ENCODE peak calls at places on chromosomes 3 and 15, in eight cellular contexts. J, D, L, K, X, T, C and B are unnamed samples.

GRCh38 chr3:189586941-189587687 is 44.1 kb upstream of the TP63 start:
- DNase-seq in D (no peak), C (peak), L (no peak), X (no peak), K (no peak), J (no peak), T (no peak), B (no peak)

GRCh38 chr3:156948402-156949210 is 122.5 kb downstream of the LEKR1 start:
- DNase-seq in T (no peak), C (no peak), L (no peak), D (no peak), J (no peak), K (no peak), X (no peak), B (no peak)

GRCh38 chr3:67610458-67610857 is 44.0 kb downstream of the SUCLG2 start:
- DNase-seq in K (no peak), X (no peak), D (peak), T (peak), C (no peak), L (no peak), J (peak), B (no peak)

GRCh38 chr3:136297826-136298225 is 47.7 kb downstream of the PCCB start:
- DNase-seq in K (no peak), C (no peak), L (no peak), T (no peak), D (no peak), J (no peak), X (no peak), B (no peak)

GRCh38 chr3:156379327-156379726 is 175.6 kb downstream of the SSR3 start:
- DNase-seq in L (no peak), J (no peak), X (no peak), K (no peak), T (no peak), D (no peak), C (no peak), B (no peak)

GRCh38 chr3:194885766-194886165 is 200.1 kb downstream of the FAM43A start:
- DNase-seq in C (no peak), L (no peak), X (peak), K (no peak), D (no peak), T (no peak), J (no peak), B (no peak)

GRCh38 chr3:179486806-179487205 is 35.5 kb upstream of the GNB4 start:
- DNase-seq in D (no peak), T (no peak), J (no peak), L (no peak), X (no peak), K (no peak), C (no peak), B (no peak)

GRCh38 chr3:160665784-160666526 is 11.0 kb upstream of the ARL14 start:
- DNase-seq in K (no peak), D (no peak), T (no peak), L (no peak), X (no peak), C (peak), J (peak), B (peak)

GRCh38 chr3:161265916-161266571 is 44.9 kb downstream of the NMD3 start:
- DNase-seq in D (no peak), J (peak), C (no peak), X (no peak), L (no peak), T (no peak), K (no peak), B (no peak)

GRCh38 chr15:100002091-100002620 is 268.9 kb upstream of the LYSMD4 start:
- DNase-seq in K (no peak), C (no peak), J (no peak), X (no peak), L (no peak), T (no peak), D (no peak), B (no peak)

GRCh38 chr15:95120595-95120994 is 889.2 kb downstream of the MCTP2 start:
- DNase-seq in D (no peak), T (no peak), C (no peak), L (no peak), X (no peak), J (no peak), K (no peak), B (peak)

GRCh38 chr3:32835943-32836342 is 18.1 kb downstream of the TRIM71 start:
- DNase-seq in J (no peak), D (no peak), K (peak), L (no peak), C (no peak), T (no peak), X (no peak), B (no peak)

GRCh38 chr3:18124501-18124900 is 300.6 kb downstream of the SATB1 start:
- DNase-seq in J (no peak), K (no peak), T (no peak), D (no peak), C (no peak), L (peak), X (no peak), B (peak)

GRCh38 chr15:85414495-85414894 is 34.1 kb downstream of the AKAP13 start:
- DNase-seq in L (no peak), C (no peak), T (no peak), X (no peak), K (no peak), J (peak), D (no peak), B (peak)

GRCh38 chr3:195080125-195080524 is 190.8 kb downstream of the XXYLT1 start:
- DNase-seq in D (no peak), X (no peak), J (peak), K (no peak), C (no peak), L (no peak), T (no peak), B (peak)

GRCh38 chr3:172355836-172356235 is 92.4 kb downstream of the GHSR start:
- DNase-seq in L (peak), T (no peak), C (no peak), D (no peak), K (no peak), X (no peak), J (peak), B (no peak)

GRCh38 chr3:172356427-172356826 is 91.8 kb downstream of the GHSR start:
- DNase-seq in C (no peak), K (no peak), L (no peak), D (no peak), X (no peak), T (no peak), J (no peak), B (no peak)

GRCh38 chr3:172357850-172358754 is 90.2 kb downstream of the GHSR start:
- DNase-seq in J (no peak), X (no peak), K (no peak), C (no peak), L (no peak), T (no peak), D (no peak), B (peak)

GRCh38 chr3:172362583-172362982 is 85.7 kb downstream of the GHSR start:
- DNase-seq in C (no peak), J (no peak), D (no peak), K (no peak), L (no peak), T (no peak), X (no peak), B (no peak)

GRCh38 chr3:172359231-172359630 is 89.0 kb downstream of the GHSR start:
- DNase-seq in J (no peak), D (no peak), C (no peak), T (no peak), X (no peak), L (no peak), K (no peak), B (no peak)
- TF ChIP-seq CTCF in J (no peak), D (no peak), C (no peak), T (no peak), X (no peak), L (peak), K (no peak), B (no peak)

GRCh38 chr3:66033241-66034138 is 5.2 kb downstream of the MAGI1 start:
- DNase-seq in C (no peak), T (no peak), D (no peak), K (no peak), L (no peak), X (peak), J (no peak), B (no peak)
- TF ChIP-seq MAX in C (no peak), T (no peak), D (no peak), K (no peak), L (no peak), X (no peak), J (no peak), B (no peak)

GRCh38 chr3:45546636-45547201 is 47.8 kb upstream of the LIMD1 start:
- DNase-seq in K (peak), D (no peak), X (peak), C (no peak), T (peak), J (no peak), L (peak), B (peak)
- TF ChIP-seq CTCF in K (peak), D (peak), X (peak), C (peak), T (peak), J (peak), L (peak), B (peak)

GRCh38 chr15:78881681-78882080 is 9.0 kb downstream of the MORF4L1 start:
- DNase-seq in D (no peak), X (no peak), L (no peak), K (no peak), C (no peak), T (no peak), J (no peak), B (no peak)

GRCh38 chr15:78878356-78878755 is 5.7 kb downstream of the MORF4L1 start:
- DNase-seq in C (no peak), L (no peak), J (no peak), X (no peak), T (no peak), K (no peak), D (no peak), B (peak)

GRCh38 chr15:78880828-78881227 is 8.1 kb downstream of the MORF4L1 start:
- DNase-seq in X (no peak), L (no peak), C (no peak), D (no peak), T (no peak), J (no peak), K (no peak), B (no peak)

GRCh38 chr15:78879517-78880241 is 7.0 kb downstream of the MORF4L1 start:
- DNase-seq in T (no peak), D (no peak), K (no peak), C (no peak), X (no peak), J (no peak), L (no peak), B (no peak)

GRCh38 chr15:78880242-78880533 is 7.5 kb downstream of the MORF4L1 start:
- DNase-seq in L (no peak), X (no peak), K (no peak), D (no peak), T (no peak), J (no peak), C (no peak), B (no peak)
- TF ChIP-seq MAX in L (no peak), X (no peak), K (no peak), D (no peak), T (no peak), J (no peak), C (no peak), B (no peak)

GRCh38 chr15:47991376-47991775 is 129.4 kb upstream of the SLC24A5 start:
- DNase-seq in L (no peak), D (no peak), T (no peak), K (no peak), X (no peak), C (no peak), J (no peak), B (no peak)

GRCh38 chr15:47990821-47991220 is 130.0 kb upstream of the SLC24A5 start:
- DNase-seq in T (no peak), D (no peak), C (no peak), X (no peak), K (no peak), L (no peak), J (no peak), B (no peak)

GRCh38 chr15:47988564-47988963 is 132.2 kb upstream of the SLC24A5 start:
- DNase-seq in K (no peak), C (no peak), D (no peak), J (no peak), L (no peak), X (no peak), T (no peak), B (no peak)

GRCh38 chr15:47997170-47997569 is 123.6 kb upstream of the SLC24A5 start:
- DNase-seq in L (no peak), T (no peak), J (no peak), D (no peak), X (no peak), K (no peak), C (no peak), B (no peak)

GRCh38 chr15:47993051-47993450 is 127.7 kb upstream of the SLC24A5 start:
- DNase-seq in K (no peak), D (no peak), T (no peak), X (no peak), L (no peak), C (no peak), J (no peak), B (no peak)
- TF ChIP-seq CTCF in K (no peak), D (no peak), T (no peak), X (no peak), L (no peak), C (no peak), J (no peak), B (no peak)

DNA sequence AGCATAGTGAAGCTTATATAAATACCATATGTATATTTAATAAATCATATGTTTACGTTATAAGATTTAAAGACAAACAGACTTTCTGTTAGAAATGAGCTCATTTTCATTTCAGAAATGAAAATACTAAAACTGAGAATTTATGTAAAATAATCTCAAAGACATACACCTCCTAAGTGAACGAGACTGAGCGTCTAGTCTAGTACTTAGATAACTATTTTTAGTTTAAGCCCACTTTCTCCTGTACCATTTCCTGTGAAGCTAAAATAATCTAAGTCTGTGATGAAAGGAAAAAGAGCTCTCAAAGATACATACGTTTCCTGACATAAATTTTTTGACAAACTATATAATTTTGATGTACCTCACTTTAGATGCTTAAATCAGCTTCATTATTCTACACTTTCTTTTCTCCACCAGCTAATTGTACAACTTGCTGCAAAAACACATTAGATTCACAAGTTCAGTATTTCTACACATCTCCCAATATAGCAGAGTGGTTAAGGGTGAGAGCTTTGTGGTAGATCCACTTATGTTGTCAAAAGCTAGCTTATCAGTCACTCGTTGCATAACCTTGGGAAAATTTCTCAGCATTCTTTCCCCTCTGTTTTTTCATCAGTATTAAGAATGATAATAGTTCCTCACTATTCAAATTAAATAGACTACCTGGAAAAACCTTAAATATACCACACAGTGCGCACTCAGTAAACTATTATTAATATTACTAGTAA is 703.0 kb downstream of the PLOD2 start:
- DNase-seq in L (no peak), C (no peak), T (no peak), X (no peak), K (no peak), J (no peak), D (no peak), B (no peak)
- TF ChIP-seq MAX in L (no peak), C (no peak), T (no peak), X (no peak), K (no peak), J (no peak), D (no peak), B (no peak)

GRCh38 chr3:26246901-26247300 is 375.7 kb upstream of the LRRC3B start:
- DNase-seq in L (no peak), D (no peak), T (no peak), J (no peak), C (no peak), X (no peak), K (no peak), B (no peak)

GRCh38 chr3:26245236-26245635 is 377.3 kb upstream of the LRRC3B start:
- DNase-seq in X (no peak), L (no peak), T (no peak), C (no peak), K (no peak), J (no peak), D (no peak), B (no peak)

GRCh38 chr3:26247669-26248068 is 374.9 kb upstream of the LRRC3B start:
- DNase-seq in J (no peak), L (no peak), D (no peak), K (no peak), X (no peak), C (no peak), T (no peak), B (no peak)
- TF ChIP-seq CTCF in J (no peak), L (no peak), D (no peak), K (no peak), X (no peak), C (no peak), T (no peak), B (no peak)

GRCh38 chr3:40310690-40311089 is 1.2 kb downstream of the EIF1B start:
- DNase-seq in X (no peak), L (no peak), J (peak), K (no peak), D (no peak), C (no peak), T (no peak), B (peak)
- TF ChIP-seq MAX in X (no peak), L (no peak), J (no peak), K (no peak), D (no peak), C (no peak), T (no peak), B (no peak)

DNA sequence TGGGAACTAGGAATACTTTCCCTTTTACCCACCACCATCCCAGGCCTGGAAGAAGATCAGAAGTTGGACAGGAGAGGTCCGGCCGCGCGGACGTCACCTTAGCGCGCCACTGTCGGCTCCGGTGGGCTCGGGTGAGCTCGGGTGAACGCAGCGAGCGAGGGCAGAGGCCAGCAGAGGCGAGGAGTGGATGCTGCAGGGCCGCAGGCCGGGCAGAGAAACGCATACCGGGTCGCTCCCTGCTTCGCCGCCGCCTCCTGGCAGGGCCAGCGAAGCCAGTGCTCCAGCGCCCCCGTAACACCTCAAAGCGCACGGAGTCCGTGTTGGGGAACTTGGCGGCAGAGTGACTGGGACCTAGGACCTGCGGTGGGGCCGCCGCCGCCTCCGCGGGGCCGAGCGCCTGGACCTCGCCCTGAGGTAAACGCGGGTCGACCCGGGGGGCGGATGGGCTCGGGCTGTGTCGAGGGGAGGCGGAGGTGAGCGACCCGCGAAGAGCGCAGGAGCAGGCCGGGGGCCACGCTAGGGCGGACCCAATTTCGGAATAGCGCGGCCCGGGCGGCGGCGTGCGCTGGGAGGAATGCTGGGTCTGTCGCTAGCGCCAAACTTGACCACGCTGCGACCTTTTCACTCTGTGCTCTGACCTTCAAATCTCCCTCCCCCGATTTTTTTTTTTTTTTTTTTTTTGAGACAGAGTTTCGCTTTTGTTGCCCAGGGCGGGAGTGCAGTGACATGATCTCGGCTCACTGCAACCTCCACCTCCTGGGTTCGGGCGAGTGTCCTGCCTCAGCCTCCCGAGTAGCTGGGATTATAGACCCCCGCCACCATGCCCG is 1.6 kb downstream of the CYP11A1 start:
- DNase-seq in J (peak), C (no peak), L (no peak), K (peak), D (no peak), T (peak), X (peak), B (no peak)
- TF ChIP-seq CTCF in J (peak), C (no peak), L (no peak), K (no peak), D (no peak), T (peak), X (no peak), B (no peak)

GRCh38 chr3:185423178-185423577 is 60.2 kb downstream of the MAP3K13 start:
- DNase-seq in C (no peak), J (peak), K (no peak), X (no peak), D (peak), L (no peak), T (no peak), B (peak)
- TF ChIP-seq MAX in C (no peak), J (no peak), K (no peak), X (no peak), D (no peak), L (no peak), T (no peak), B (no peak)